ENCODE peak calls at places on chromosome 1, in seven cellular contexts. One of them, this sample, is unnamed.

GRCh38 chr1:13605159-13605558 is 21.5 kb downstream of the PDPN start:
- DNase-seq in heart right ventricle: no peak
- DNase-seq in heart left ventricle: no peak
- DNase-seq in SW480: no peak
- DNase-seq in CD4-positive, alpha-beta T cell: no peak
- DNase-seq in AG08396: no peak
- DNase-seq in hypothalamus: no peak
- DNase-seq in this sample: no peak

GRCh38 chr1:41359211-41360073 is 1.8 kb upstream of the FOXO6 start:
- DNase-seq in AG08396: peak; percentile 56
- DNase-seq in heart right ventricle: no peak
- DNase-seq in heart left ventricle: peak; percentile 39
- DNase-seq in CD4-positive, alpha-beta T cell: no peak
- DNase-seq in SW480: no peak
- DNase-seq in hypothalamus: no peak
- DNase-seq in this sample: peak; percentile 29

GRCh38 chr1:36161656-36162531 is 5.9 kb downstream of the MAP7D1 start:
- DNase-seq in heart left ventricle: peak; percentile 52
- DNase-seq in SW480: no peak
- DNase-seq in hypothalamus: no peak
- DNase-seq in CD4-positive, alpha-beta T cell: peak; percentile 53
- DNase-seq in AG08396: no peak
- DNase-seq in heart right ventricle: no peak
- DNase-seq in this sample: no peak

GRCh38 chr1:160739098-160739511 is at the start of gene SLAMF7:
- DNase-seq in SW480: no peak
- DNase-seq in CD4-positive, alpha-beta T cell: no peak
- DNase-seq in AG08396: no peak
- DNase-seq in heart right ventricle: no peak
- DNase-seq in hypothalamus: no peak
- DNase-seq in heart left ventricle: no peak
- DNase-seq in this sample: no peak

GRCh38 chr1:200873671-200874397 is 1.1 kb downstream of the GPR25 start:
- DNase-seq in heart left ventricle: no peak
- DNase-seq in hypothalamus: no peak
- DNase-seq in AG08396: no peak
- DNase-seq in SW480: no peak
- DNase-seq in CD4-positive, alpha-beta T cell: no peak
- DNase-seq in heart right ventricle: no peak
- DNase-seq in this sample: no peak

GRCh38 chr1:90850181-90850924 is 133.3 kb upstream of the BARHL2 start:
- DNase-seq in hypothalamus: no peak
- DNase-seq in SW480: peak; percentile 40
- DNase-seq in AG08396: peak; percentile 39
- DNase-seq in heart left ventricle: no peak
- DNase-seq in CD4-positive, alpha-beta T cell: peak; percentile 1
- DNase-seq in heart right ventricle: peak; percentile 17
- DNase-seq in this sample: peak; percentile 21

GRCh38 chr1:231100393-231100792 is 60.3 kb upstream of the FAM89A start:
- DNase-seq in SW480: no peak
- DNase-seq in heart left ventricle: no peak
- DNase-seq in CD4-positive, alpha-beta T cell: no peak
- DNase-seq in heart right ventricle: no peak
- DNase-seq in hypothalamus: no peak
- DNase-seq in AG08396: no peak
- DNase-seq in this sample: no peak

GRCh38 chr1:223774133-223774811 is 61.9 kb downstream of the CAPN2 start:
- DNase-seq in SW480: no peak
- DNase-seq in hypothalamus: no peak
- DNase-seq in heart right ventricle: no peak
- DNase-seq in AG08396: no peak
- DNase-seq in CD4-positive, alpha-beta T cell: no peak
- DNase-seq in heart left ventricle: peak; percentile 11
- DNase-seq in this sample: no peak

GRCh38 chr1:121587777-121588176 is 403.0 kb downstream of the SRGAP2C start:
- DNase-seq in AG08396: no peak
- DNase-seq in hypothalamus: no peak
- DNase-seq in CD4-positive, alpha-beta T cell: no peak
- DNase-seq in heart left ventricle: no peak
- DNase-seq in SW480: no peak
- DNase-seq in heart right ventricle: no peak
- DNase-seq in this sample: no peak

GRCh38 chr1:165162671-165163241 is 193.8 kb downstream of the LMX1A start:
- DNase-seq in hypothalamus: no peak
- DNase-seq in CD4-positive, alpha-beta T cell: no peak
- DNase-seq in heart left ventricle: no peak
- DNase-seq in heart right ventricle: no peak
- DNase-seq in AG08396: no peak
- DNase-seq in SW480: peak; percentile 63
- DNase-seq in this sample: no peak

GRCh38 chr1:96710708-96711477 is 10.7 kb upstream of the PTBP2 start:
- DNase-seq in CD4-positive, alpha-beta T cell: no peak
- DNase-seq in SW480: no peak
- DNase-seq in AG08396: peak; percentile 12
- DNase-seq in heart right ventricle: no peak
- DNase-seq in hypothalamus: no peak
- DNase-seq in heart left ventricle: no peak
- DNase-seq in this sample: no peak

GRCh38 chr1:201907621-201908020 is 18.9 kb downstream of the SHISA4 start:
- DNase-seq in heart right ventricle: no peak
- DNase-seq in heart left ventricle: no peak
- DNase-seq in AG08396: no peak
- DNase-seq in hypothalamus: no peak
- DNase-seq in SW480: no peak
- DNase-seq in CD4-positive, alpha-beta T cell: no peak
- DNase-seq in this sample: no peak

GRCh38 chr1:61659061-61659460 is 65.9 kb downstream of the TM2D1 start:
- DNase-seq in SW480: no peak
- DNase-seq in hypothalamus: no peak
- DNase-seq in AG08396: no peak
- DNase-seq in heart left ventricle: no peak
- DNase-seq in heart right ventricle: no peak
- DNase-seq in CD4-positive, alpha-beta T cell: no peak
- DNase-seq in this sample: no peak

GRCh38 chr1:225565845-225566244 is 87.1 kb downstream of the ENAH start:
- DNase-seq in heart left ventricle: no peak
- DNase-seq in CD4-positive, alpha-beta T cell: no peak
- DNase-seq in SW480: no peak
- DNase-seq in heart right ventricle: no peak
- DNase-seq in AG08396: no peak
- DNase-seq in hypothalamus: no peak
- DNase-seq in this sample: no peak

GRCh38 chr1:74767490-74767889 is 34.5 kb downstream of the TYW3 start:
- DNase-seq in heart left ventricle: no peak
- DNase-seq in AG08396: peak; percentile 5
- DNase-seq in heart right ventricle: no peak
- DNase-seq in SW480: no peak
- DNase-seq in CD4-positive, alpha-beta T cell: no peak
- DNase-seq in hypothalamus: no peak
- DNase-seq in this sample: no peak

GRCh38 chr1:96703186-96703585 is 18.4 kb upstream of the PTBP2 start:
- DNase-seq in hypothalamus: no peak
- DNase-seq in heart left ventricle: no peak
- DNase-seq in SW480: no peak
- DNase-seq in AG08396: peak; percentile 10
- DNase-seq in CD4-positive, alpha-beta T cell: no peak
- DNase-seq in heart right ventricle: no peak
- DNase-seq in this sample: no peak

This sample was measured in uterus.